ENCODE peak calls at places on chromosomes 16 and 17, in five cellular contexts. O is bronchial epithelial cell, J is Panc1, T is sigmoid colon, F is HCT116. G is an unnamed sample. For H3K27me3, the result is how much of the 10 kb centered on the place peaks cover.

GRCh38 chr16:20901441-20902112 is 1.0 kb downstream of the LYRM1 start:
- DNase-seq in T (peak), O (peak), J (no peak), F (no peak), G (peak)

GRCh38 chr17:18323007-18323406 is 7.9 kb downstream of the SMCR8 start:
- DNase-seq in O (peak), F (no peak), T (peak), J (no peak), G (peak)

GRCh38 chr17:78127240-78127887 is 1.2 kb downstream of the TMC6 start:
- DNase-seq in T (peak), O (no peak), F (no peak), J (no peak), G (no peak)

GRCh38 chr17:60952747-60953146 is 275.1 kb downstream of the BCAS3 start:
- DNase-seq in J (no peak), T (no peak), O (no peak), F (no peak), G (no peak)

GRCh38 chr17:35486920-35487727 is 38.6 kb upstream of the SLFN13 start:
- DNase-seq in O (peak), J (no peak), F (no peak), T (peak), G (peak)

GRCh38 chr17:73770849-73771229 is 126.6 kb upstream of the SDK2 start:
- DNase-seq in T (no peak), O (no peak), F (no peak), J (no peak), G (no peak)

GRCh38 chr17:336110-337021 is 16.2 kb downstream of the RPH3AL start:
- DNase-seq in T (peak), F (no peak), J (no peak), O (no peak), G (no peak)

GRCh38 chr16:63530208-63530607 is 1494.0 kb upstream of the CDH8 start:
- DNase-seq in T (no peak), J (no peak), F (no peak), O (no peak), G (no peak)

GRCh38 chr17:74361613-74362391 is at the start of gene BTBD17:
- DNase-seq in J (no peak), O (peak), T (no peak), F (no peak), G (no peak)

GRCh38 chr17:77445030-77445907 is 304.5 kb downstream of the SEC14L1 start:
- DNase-seq in F (no peak), T (peak), O (no peak), J (no peak), G (peak)

GRCh38 chr17:7067198-7067597 is 12.9 kb downstream of the CLEC10A start:
- DNase-seq in J (no peak), O (no peak), T (no peak), F (no peak), G (no peak)
- H3K27me3 ChIP-seq in J (under half), O (under half), T (under half), F (under half), G (under half)

GRCh38 chr16:81291117-81291516 is 23.6 kb upstream of the GAN start:
- DNase-seq in T (no peak), O (no peak), J (no peak), F (no peak), G (no peak)
- H3K4me3 ChIP-seq in T (no peak), O (no peak), J (no peak), F (no peak), G (no peak)

DNA sequence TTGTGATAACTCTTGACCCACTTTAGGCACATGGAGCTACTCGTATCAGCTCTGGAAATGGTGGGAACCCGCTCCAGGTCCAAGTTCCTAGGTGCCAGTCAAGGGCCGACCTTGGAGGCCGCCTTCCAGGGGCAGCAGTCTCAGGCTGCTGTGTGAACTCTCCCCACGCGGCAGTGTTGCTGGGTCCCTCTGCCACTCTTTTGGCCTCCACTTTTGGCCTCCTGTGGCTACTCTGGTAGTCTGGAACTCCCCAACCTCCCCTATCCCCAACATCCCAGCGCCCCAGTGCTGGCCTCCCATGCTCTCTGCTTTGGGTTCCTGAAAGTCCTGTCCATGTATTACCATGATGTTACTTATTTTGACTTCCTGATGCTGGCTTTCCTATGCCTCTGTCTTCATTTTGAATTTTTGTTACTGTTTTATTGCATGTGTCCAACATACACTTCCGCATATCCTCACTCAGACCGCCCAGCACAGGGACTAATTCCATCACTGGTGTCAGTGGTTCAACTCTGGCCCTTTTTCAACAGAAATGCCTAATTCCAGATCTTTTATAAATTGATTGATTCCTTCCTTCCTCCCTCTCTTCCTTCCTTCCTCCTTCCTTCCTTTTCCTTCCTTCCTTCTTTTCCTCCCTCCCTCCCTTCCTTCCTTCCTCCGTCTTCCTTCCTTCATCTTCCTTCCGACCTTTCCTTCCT is 44.1 kb downstream of the COX4I1 start:
- DNase-seq in J (no peak), T (peak), F (no peak), O (no peak), G (no peak)
- H3K27me3 ChIP-seq in J (under half), T (under half), F (under half), O (under half), G (under half)

GRCh38 chr17:43917016-43917347 is 9.6 kb upstream of the MPP2 start:
- DNase-seq in J (no peak), T (no peak), O (no peak), F (no peak), G (no peak)
- H3K4me3 ChIP-seq in J (no peak), T (peak), O (no peak), F (no peak), G (no peak)

DNA sequence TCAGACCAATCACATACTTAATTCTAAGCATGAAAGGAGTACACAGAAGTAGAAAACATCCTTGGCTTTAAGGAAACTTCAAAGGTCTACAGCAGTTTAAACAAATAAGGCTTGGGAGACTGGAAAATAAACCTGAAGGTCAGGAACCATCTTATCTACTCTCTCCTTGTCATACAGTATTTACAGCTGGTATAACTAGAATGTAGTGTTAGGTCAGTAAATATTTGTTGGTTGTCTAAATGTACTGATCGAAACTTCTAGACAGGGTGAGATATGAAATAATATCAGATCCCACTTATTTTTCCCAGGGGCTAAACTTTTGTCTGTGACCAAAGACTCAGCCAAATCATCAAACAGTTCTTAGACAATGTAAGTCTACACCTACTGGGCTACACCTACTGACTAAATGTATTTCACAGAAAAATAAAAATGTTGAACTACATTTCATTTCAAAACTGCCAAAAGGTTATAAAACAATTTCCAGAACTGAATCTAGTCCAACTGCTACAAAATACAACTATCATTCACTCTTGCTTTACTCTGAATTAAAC is 27.1 kb upstream of the TMEM97 start:
- DNase-seq in T (no peak), J (no peak), F (no peak), O (no peak), G (no peak)
- H3K27me3 ChIP-seq in T (under half), J (under half), F (under half), O (under half), G (under half)

GRCh38 chr16:56588781-56589140 is 567 bp upstream of the MT3 start:
- DNase-seq in T (no peak), F (no peak), J (no peak), O (no peak), G (no peak)
- H3K4me3 ChIP-seq in T (peak), F (no peak), J (peak), O (no peak), G (no peak)

DNA sequence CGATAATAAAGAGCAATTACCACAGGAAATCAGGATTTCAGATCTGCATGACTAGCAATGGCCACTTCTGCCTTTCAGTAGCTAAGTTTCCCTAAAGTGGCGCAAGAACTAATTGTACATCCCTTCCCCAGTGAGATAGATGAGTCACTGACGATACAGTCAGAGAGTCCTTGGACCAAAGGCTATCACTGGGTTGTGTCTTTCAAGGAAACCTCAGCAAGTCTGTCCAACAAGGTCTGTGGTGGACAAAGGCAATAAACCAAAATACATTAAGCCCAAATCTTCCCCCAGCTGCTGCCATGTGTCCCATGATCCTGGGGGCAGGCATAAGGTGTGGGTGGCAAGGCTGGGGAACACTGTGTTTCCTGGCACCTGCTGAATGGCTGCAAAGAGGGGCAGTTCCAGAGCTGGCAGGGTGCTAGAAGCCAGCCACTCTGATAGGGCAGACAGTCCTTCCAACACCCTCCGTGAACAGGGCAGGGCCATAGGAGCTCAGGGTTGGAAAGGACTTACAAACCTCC is 20.5 kb upstream of the MTMR4 start:
- DNase-seq in J (no peak), F (peak), O (peak), T (no peak), G (peak)
- H3K27me3 ChIP-seq in J (under half), F (under half), O (under half), T (under half), G (under half)

GRCh38 chr17:19578545-19578944 is 44.9 kb downstream of the SLC47A1 start:
- DNase-seq in O (peak), J (no peak), T (no peak), F (no peak), G (no peak)

GRCh38 chr17:19583871-19584270 is 50.2 kb downstream of the SLC47A1 start:
- DNase-seq in T (no peak), F (no peak), J (no peak), O (no peak), G (no peak)

GRCh38 chr17:19579192-19579668 is 45.6 kb downstream of the SLC47A1 start:
- DNase-seq in J (no peak), T (no peak), F (no peak), O (no peak), G (no peak)

GRCh38 chr17:19574956-19575355 is 41.3 kb downstream of the SLC47A1 start:
- DNase-seq in O (no peak), T (no peak), J (no peak), F (no peak), G (no peak)

GRCh38 chr17:19579867-19580565 is 46.4 kb downstream of the SLC47A1 start:
- DNase-seq in T (no peak), J (no peak), O (no peak), F (no peak), G (no peak)
- H3K4me3 ChIP-seq in T (peak), J (peak), O (peak), F (no peak), G (no peak)

DNA sequence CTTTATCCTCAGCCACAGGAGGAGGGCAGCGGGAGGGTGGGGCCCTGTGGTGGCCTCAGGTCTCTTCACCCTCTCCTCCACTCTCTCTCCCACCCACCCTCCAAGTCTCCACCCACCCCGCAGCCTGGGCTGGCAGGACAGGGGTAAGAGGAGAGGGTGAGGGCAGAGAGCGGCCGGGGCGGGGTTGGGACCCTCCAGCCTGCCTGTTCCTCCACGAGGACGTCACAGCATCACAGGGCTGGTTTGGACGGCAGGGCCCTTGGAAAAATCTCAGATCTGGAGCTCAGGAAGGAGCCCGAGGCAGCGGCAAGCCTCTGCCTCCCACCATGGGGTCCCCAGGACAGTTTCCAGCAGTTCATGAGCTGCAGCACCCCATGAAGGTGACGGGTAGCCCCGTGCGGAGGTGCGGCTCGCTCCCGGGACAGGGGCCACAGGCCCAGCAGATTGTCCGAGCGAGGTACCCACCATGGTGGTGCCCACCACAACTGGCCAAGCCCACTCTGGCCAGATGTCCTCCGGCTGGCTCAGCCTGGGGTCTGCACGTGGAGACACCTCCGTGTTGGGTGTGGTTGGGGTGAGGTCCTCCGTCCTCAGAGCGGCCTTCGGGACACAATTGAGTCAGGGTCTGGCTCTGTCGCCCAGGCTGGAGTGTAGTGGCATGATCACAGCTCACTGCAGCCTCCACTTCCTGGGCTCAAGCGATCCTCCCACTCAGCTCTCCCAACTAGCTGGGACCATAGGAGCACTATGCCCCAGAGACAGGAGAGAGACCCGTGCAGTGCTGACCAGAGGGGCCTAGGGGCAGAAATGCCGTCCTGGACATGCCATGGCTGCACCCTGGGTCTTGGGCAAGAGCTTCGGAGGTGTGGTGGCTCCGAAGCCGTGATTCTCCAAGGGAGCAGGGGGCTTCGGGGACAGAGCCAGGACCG is 21.4 kb downstream of the TPSD1 start:
- DNase-seq in F (no peak), O (no peak), T (no peak), J (no peak), G (no peak)
- H3K27me3 ChIP-seq in F (under half), O (under half), T (under half), J (under half), G (half or more)

DNA sequence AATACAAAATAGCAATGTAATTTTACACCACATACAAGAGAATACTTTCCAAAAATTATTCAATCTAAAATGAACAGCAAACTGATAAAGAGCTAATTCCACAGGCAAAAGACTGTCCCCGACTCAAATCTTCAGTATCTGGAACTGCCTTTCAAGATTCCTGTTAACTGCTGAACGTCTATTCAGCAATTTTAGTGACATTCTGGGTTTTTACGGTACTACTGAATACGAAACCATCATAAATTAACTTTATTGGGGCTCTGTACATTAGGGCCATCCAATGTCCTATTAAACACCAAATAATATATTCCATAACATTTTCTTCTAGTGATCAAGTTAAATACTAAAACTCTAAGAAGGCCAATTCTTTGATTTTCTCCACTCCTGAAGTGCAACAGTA is 1.6 kb downstream of the FBXL20 start:
- DNase-seq in J (no peak), F (no peak), T (no peak), O (no peak), G (no peak)
- H3K4me3 ChIP-seq in J (peak), F (no peak), T (peak), O (no peak), G (peak)

G was measured in MG63.